ENCODE peak calls at places on chromosome 14, in ten cellular contexts. One of them, this sample, is unnamed.

GRCh38 chr14:106268013-106268727 is 741.8 kb downstream of the TMEM121 start:
- DNase-seq in AG08396: no peak
- DNase-seq in WTC11: no peak
- DNase-seq in GM04504: no peak
- DNase-seq in stimulated activated naive CD4-positive, alpha-beta T cell treated with Interleukin-2 at 50 U/mL for 16 hours: peak; percentile 41
- DNase-seq in neural crest cell: no peak
- DNase-seq in islet precursor cell: no peak
- DNase-seq in endothelial cell: no peak
- DNase-seq in AG10803: no peak
- DNase-seq in T-cell: peak; percentile 86
- DNase-seq in this sample: peak; percentile 2

GRCh38 chr14:104266643-104267575 is 128.5 kb downstream of the KIF26A start:
- DNase-seq in AG08396: no peak
- DNase-seq in WTC11: no peak
- DNase-seq in GM04504: no peak
- DNase-seq in stimulated activated naive CD4-positive, alpha-beta T cell treated with Interleukin-2 at 50 U/mL for 16 hours: no peak
- DNase-seq in neural crest cell: no peak
- DNase-seq in islet precursor cell: peak; percentile 29
- DNase-seq in endothelial cell: no peak
- DNase-seq in AG10803: no peak
- DNase-seq in T-cell: no peak
- DNase-seq in this sample: no peak

GRCh38 chr14:31170411-31170810 is 37.2 kb downstream of the HECTD1 start:
- DNase-seq in AG08396: no peak
- DNase-seq in WTC11: no peak
- DNase-seq in GM04504: no peak
- DNase-seq in stimulated activated naive CD4-positive, alpha-beta T cell treated with Interleukin-2 at 50 U/mL for 16 hours: no peak
- DNase-seq in neural crest cell: no peak
- DNase-seq in islet precursor cell: no peak
- DNase-seq in endothelial cell: no peak
- DNase-seq in AG10803: no peak
- DNase-seq in T-cell: no peak
- DNase-seq in this sample: no peak

GRCh38 chr14:66496911-66497310 is 10.7 kb downstream of the CCDC196 start:
- DNase-seq in AG08396: no peak
- DNase-seq in WTC11: no peak
- DNase-seq in GM04504: no peak
- DNase-seq in stimulated activated naive CD4-positive, alpha-beta T cell treated with Interleukin-2 at 50 U/mL for 16 hours: no peak
- DNase-seq in neural crest cell: no peak
- DNase-seq in islet precursor cell: no peak
- DNase-seq in endothelial cell: no peak
- DNase-seq in AG10803: no peak
- DNase-seq in T-cell: no peak
- DNase-seq in this sample: no peak

GRCh38 chr14:68088463-68088862 is 268.9 kb downstream of the RAD51B start:
- DNase-seq in AG08396: no peak
- DNase-seq in WTC11: no peak
- DNase-seq in GM04504: no peak
- DNase-seq in stimulated activated naive CD4-positive, alpha-beta T cell treated with Interleukin-2 at 50 U/mL for 16 hours: no peak
- DNase-seq in neural crest cell: no peak
- DNase-seq in islet precursor cell: peak; percentile 55
- DNase-seq in endothelial cell: no peak
- DNase-seq in AG10803: peak; percentile 52
- DNase-seq in T-cell: no peak
- DNase-seq in this sample: no peak

GRCh38 chr14:34461334-34462131 is 507 bp downstream of the SPTSSA start:
- DNase-seq in AG08396: peak; percentile 55
- DNase-seq in WTC11: peak; percentile 59
- DNase-seq in GM04504: no peak
- DNase-seq in stimulated activated naive CD4-positive, alpha-beta T cell treated with Interleukin-2 at 50 U/mL for 16 hours: peak; percentile 33
- DNase-seq in neural crest cell: peak; percentile 44
- DNase-seq in islet precursor cell: peak; percentile 84
- DNase-seq in endothelial cell: peak; percentile 50
- DNase-seq in AG10803: peak; percentile 26
- DNase-seq in T-cell: peak; percentile 1
- DNase-seq in this sample: peak; percentile 74

GRCh38 chr14:78022059-78022458 is 148.1 kb upstream of the NRXN3 start:
- DNase-seq in AG08396: peak; percentile 64
- DNase-seq in WTC11: peak; percentile 89
- DNase-seq in GM04504: peak; percentile 24
- DNase-seq in stimulated activated naive CD4-positive, alpha-beta T cell treated with Interleukin-2 at 50 U/mL for 16 hours: no peak
- DNase-seq in neural crest cell: peak; percentile 71
- DNase-seq in islet precursor cell: peak; percentile 82
- DNase-seq in endothelial cell: peak; percentile 85
- DNase-seq in AG10803: peak; percentile 49
- DNase-seq in T-cell: no peak
- DNase-seq in this sample: peak; percentile 67

GRCh38 chr14:29216316-29216715 is 449.7 kb downstream of the FOXG1 start:
- DNase-seq in AG08396: no peak
- DNase-seq in WTC11: no peak
- DNase-seq in GM04504: no peak
- DNase-seq in stimulated activated naive CD4-positive, alpha-beta T cell treated with Interleukin-2 at 50 U/mL for 16 hours: no peak
- DNase-seq in neural crest cell: no peak
- DNase-seq in islet precursor cell: no peak
- DNase-seq in endothelial cell: no peak
- DNase-seq in AG10803: no peak
- DNase-seq in T-cell: no peak
- DNase-seq in this sample: no peak

GRCh38 chr14:104650057-104650980 is 39.1 kb upstream of the INF2 start:
- DNase-seq in AG08396: peak; percentile 93
- DNase-seq in WTC11: peak; percentile 87
- DNase-seq in GM04504: peak; percentile 25
- DNase-seq in stimulated activated naive CD4-positive, alpha-beta T cell treated with Interleukin-2 at 50 U/mL for 16 hours: peak; percentile 32
- DNase-seq in neural crest cell: peak; percentile 92
- DNase-seq in islet precursor cell: peak; percentile 82
- DNase-seq in endothelial cell: peak; percentile 86
- DNase-seq in AG10803: peak; percentile 28
- DNase-seq in T-cell: peak; percentile 55
- DNase-seq in this sample: peak; percentile 37

GRCh38 chr14:61749264-61749663 is 13.0 kb upstream of the SNAPC1 start:
- DNase-seq in AG08396: no peak
- DNase-seq in WTC11: no peak
- DNase-seq in GM04504: no peak
- DNase-seq in stimulated activated naive CD4-positive, alpha-beta T cell treated with Interleukin-2 at 50 U/mL for 16 hours: no peak
- DNase-seq in neural crest cell: no peak
- DNase-seq in islet precursor cell: no peak
- DNase-seq in endothelial cell: no peak
- DNase-seq in AG10803: peak; percentile 49
- DNase-seq in T-cell: no peak
- DNase-seq in this sample: no peak

GRCh38 chr14:66137076-66137475 is 349.1 kb upstream of the CCDC196 start:
- DNase-seq in AG08396: no peak
- DNase-seq in WTC11: no peak
- DNase-seq in GM04504: no peak
- DNase-seq in stimulated activated naive CD4-positive, alpha-beta T cell treated with Interleukin-2 at 50 U/mL for 16 hours: no peak
- DNase-seq in neural crest cell: no peak
- DNase-seq in islet precursor cell: no peak
- DNase-seq in endothelial cell: no peak
- DNase-seq in AG10803: no peak
- DNase-seq in T-cell: no peak
- DNase-seq in this sample: no peak

GRCh38 chr14:23436327-23437141 is 1.1 kb upstream of the MYH7 start:
- DNase-seq in AG08396: no peak
- DNase-seq in WTC11: no peak
- DNase-seq in GM04504: no peak
- DNase-seq in stimulated activated naive CD4-positive, alpha-beta T cell treated with Interleukin-2 at 50 U/mL for 16 hours: no peak
- DNase-seq in neural crest cell: peak; percentile 46
- DNase-seq in islet precursor cell: peak; percentile 34
- DNase-seq in endothelial cell: no peak
- DNase-seq in AG10803: no peak
- DNase-seq in T-cell: no peak
- DNase-seq in this sample: peak; percentile 67

GRCh38 chr14:94880805-94881204 is 110.9 kb upstream of the GSC start:
- DNase-seq in AG08396: no peak
- DNase-seq in WTC11: no peak
- DNase-seq in GM04504: no peak
- DNase-seq in stimulated activated naive CD4-positive, alpha-beta T cell treated with Interleukin-2 at 50 U/mL for 16 hours: no peak
- DNase-seq in neural crest cell: no peak
- DNase-seq in islet precursor cell: no peak
- DNase-seq in endothelial cell: no peak
- DNase-seq in AG10803: no peak
- DNase-seq in T-cell: no peak
- DNase-seq in this sample: no peak

GRCh38 chr14:29529418-29529817 is 398.2 kb downstream of the PRKD1 start:
- DNase-seq in AG08396: no peak
- DNase-seq in WTC11: no peak
- DNase-seq in GM04504: no peak
- DNase-seq in stimulated activated naive CD4-positive, alpha-beta T cell treated with Interleukin-2 at 50 U/mL for 16 hours: no peak
- DNase-seq in neural crest cell: peak; percentile 12
- DNase-seq in islet precursor cell: no peak
- DNase-seq in endothelial cell: peak; percentile 58
- DNase-seq in AG10803: no peak
- DNase-seq in T-cell: no peak
- DNase-seq in this sample: no peak

GRCh38 chr14:52272375-52272774 is 4.9 kb downstream of the PTGDR start:
- DNase-seq in AG08396: peak; percentile 54
- DNase-seq in WTC11: peak; percentile 25
- DNase-seq in GM04504: no peak
- DNase-seq in stimulated activated naive CD4-positive, alpha-beta T cell treated with Interleukin-2 at 50 U/mL for 16 hours: no peak
- DNase-seq in neural crest cell: no peak
- DNase-seq in islet precursor cell: no peak
- DNase-seq in endothelial cell: peak; percentile 53
- DNase-seq in AG10803: peak; percentile 11
- DNase-seq in T-cell: no peak
- DNase-seq in this sample: no peak

GRCh38 chr14:59360923-59361794 is 104.0 kb downstream of the GPR135 start:
- DNase-seq in AG08396: no peak
- DNase-seq in WTC11: no peak
- DNase-seq in GM04504: no peak
- DNase-seq in stimulated activated naive CD4-positive, alpha-beta T cell treated with Interleukin-2 at 50 U/mL for 16 hours: no peak
- DNase-seq in neural crest cell: no peak
- DNase-seq in islet precursor cell: peak; percentile 86
- DNase-seq in endothelial cell: no peak
- DNase-seq in AG10803: peak; percentile 43
- DNase-seq in T-cell: no peak
- DNase-seq in this sample: no peak